ENCODE peak calls at places on chromosomes 6 and 20, in four cellular contexts. B, O, K and F are unnamed samples.

GRCh38 chr6:30647802-30648460 is 998 bp downstream of the C6orf136 start:
- DNase-seq in B (no peak), O (no peak), K (no peak), F (peak; percentile 66)

GRCh38 chr6:101397199-101397598 is 3.7 kb downstream of the GRIK2 start:
- DNase-seq in B (no peak), O (peak; percentile 70), K (peak; percentile 30), F (no peak)

GRCh38 chr6:431986-432385 is 40.4 kb downstream of the IRF4 start:
- DNase-seq in B (no peak), O (no peak), K (no peak), F (no peak)

GRCh38 chr6:14431375-14432330 is 314.1 kb downstream of the CD83 start:
- DNase-seq in B (no peak), O (no peak), K (no peak), F (no peak)

GRCh38 chr20:35561671-35562070 is 19.8 kb downstream of the ERGIC3 start:
- DNase-seq in B (no peak), O (no peak), K (no peak), F (no peak)

GRCh38 chr6:101110814-101111213 is 229.7 kb upstream of the ASCC3 start:
- DNase-seq in B (no peak), O (peak; percentile 2), K (no peak), F (no peak)

GRCh38 chr6:67538032-67538431 is 1097.0 kb upstream of the ADGRB3 start:
- DNase-seq in B (no peak), O (no peak), K (no peak), F (no peak)

GRCh38 chr6:151624071-151624470 is 130.3 kb downstream of the CCDC170 start:
- DNase-seq in B (no peak), O (no peak), K (no peak), F (no peak)

GRCh38 chr6:168163096-168163731 is 84.2 kb upstream of the FRMD1 start:
- DNase-seq in B (peak; percentile 64), O (peak; percentile 7), K (no peak), F (no peak)

GRCh38 chr6:150297327-150298028 is 71.3 kb upstream of the IYD start:
- DNase-seq in B (no peak), O (no peak), K (peak; percentile 13), F (no peak)

GRCh38 chr20:57289401-57290177 is 23.1 kb upstream of the BMP7 start:
- DNase-seq in B (no peak), O (peak; percentile 9), K (no peak), F (no peak)

GRCh38 chr6:79949235-79949634 is 1.9 kb upstream of the ELOVL4 start:
- DNase-seq in B (no peak), O (peak; percentile 75), K (peak; percentile 85), F (peak; percentile 11)

GRCh38 chr20:11581271-11581670 is 336.4 kb upstream of the BTBD3 start:
- DNase-seq in B (no peak), O (no peak), K (peak; percentile 55), F (no peak)

GRCh38 chr6:117459447-117459944 is 23.0 kb upstream of the DCBLD1 start:
- DNase-seq in B (no peak), O (no peak), K (no peak), F (no peak)

GRCh38 chr6:124823240-124824105 is 138.8 kb upstream of the RNF217 start:
- DNase-seq in B (no peak), O (peak; percentile 11), K (no peak), F (no peak)

GRCh38 chr20:49877254-49877990 is 37.9 kb downstream of the SPATA2 start:
- DNase-seq in B (no peak), O (no peak), K (no peak), F (no peak)

GRCh38 chr6:84065718-84066290 is 32.2 kb downstream of the MRAP2 start:
- DNase-seq in B (no peak), O (peak; percentile 5), K (no peak), F (no peak)

GRCh38 chr20:16368645-16369292 is 204.5 kb downstream of the KIF16B start:
- DNase-seq in B (no peak), O (peak; percentile 78), K (peak; percentile 69), F (peak; percentile 72)

GRCh38 chr6:88702956-88703556 is 260.4 kb downstream of the RNGTT start:
- DNase-seq in B (no peak), O (no peak), K (no peak), F (no peak)

GRCh38 chr6:90940812-90941481 is 354.1 kb upstream of the MAP3K7 start:
- DNase-seq in B (no peak), O (peak; percentile 66), K (peak; percentile 57), F (no peak)

GRCh38 chr6:167779123-167779992 is 47.4 kb upstream of the AFDN start:
- DNase-seq in B (no peak), O (no peak), K (no peak), F (no peak)

GRCh38 chr20:54086444-54087134 is 16.2 kb upstream of the BCAS1 start:
- DNase-seq in B (no peak), O (peak; percentile 57), K (no peak), F (no peak)

GRCh38 chr6:82033631-82034211 is 213.8 kb downstream of the IBTK start:
- DNase-seq in B (no peak), O (peak; percentile 20), K (no peak), F (peak; percentile 18)

GRCh38 chr6:12717356-12717755 is 789 bp downstream of the PHACTR1 start:
- DNase-seq in B (no peak), O (no peak), K (no peak), F (no peak)

GRCh38 chr6:49550413-49551125 is at the start of gene C6orf141:
- DNase-seq in B (peak; percentile 76), O (no peak), K (peak; percentile 65), F (no peak)

GRCh38 chr6:82376636-82377035 is 13.0 kb downstream of the TPBG start:
- DNase-seq in B (no peak), O (no peak), K (no peak), F (no peak)

GRCh38 chr20:62808211-62808865 is 3.7 kb downstream of the OGFR start:
- DNase-seq in B (peak; percentile 72), O (peak; percentile 48), K (peak; percentile 65), F (peak; percentile 56)

GRCh38 chr6:49556429-49556837 is 6.0 kb downstream of the C6orf141 start:
- DNase-seq in B (no peak), O (peak; percentile 9), K (peak; percentile 87), F (no peak)

GRCh38 chr6:106377061-106377540 is 16.6 kb downstream of the CRYBG1 start:
- DNase-seq in B (no peak), O (peak; percentile 34), K (no peak), F (no peak)

GRCh38 chr6:170372380-170373325 is 66.1 kb downstream of the FAM120B start:
- DNase-seq in B (no peak), O (no peak), K (no peak), F (peak; percentile 25)

GRCh38 chr6:235763-236360 is 56.4 kb upstream of the DUSP22 start:
- DNase-seq in B (no peak), O (peak; percentile 61), K (no peak), F (no peak)

GRCh38 chr6:47165918-47166317 is 123.8 kb upstream of the ADGRF1 start:
- DNase-seq in B (no peak), O (peak; percentile 59), K (no peak), F (no peak)

GRCh38 chr20:25300496-25301170 is 52.7 kb downstream of the PYGB start:
- DNase-seq in B (no peak), O (peak; percentile 42), K (no peak), F (no peak)

GRCh38 chr6:167828325-167828956 is 1.7 kb downstream of the AFDN start:
- DNase-seq in B (no peak), O (no peak), K (no peak), F (no peak)

GRCh38 chr6:85469276-85470022 is 19.6 kb downstream of the NT5E start:
- DNase-seq in B (no peak), O (no peak), K (no peak), F (no peak)

GRCh38 chr6:8013763-8014162 is 50.4 kb downstream of the BLOC1S5 start:
- DNase-seq in B (no peak), O (no peak), K (no peak), F (no peak)

GRCh38 chr6:3977875-3978711 is 100.8 kb downstream of the FAM217A start:
- DNase-seq in B (no peak), O (peak; percentile 96), K (peak; percentile 86), F (peak; percentile 19)

GRCh38 chr6:34248198-34248726 is 544 bp downstream of the SMIM29 start:
- DNase-seq in B (peak; percentile 85), O (peak; percentile 18), K (peak; percentile 43), F (peak; percentile 70)

GRCh38 chr20:22546344-22546743 is 38.0 kb downstream of the FOXA2 start:
- DNase-seq in B (no peak), O (no peak), K (no peak), F (no peak)
- TF ChIP-seq CTCF in B (no peak), O (no peak), K (no peak), F (no peak)

DNA sequence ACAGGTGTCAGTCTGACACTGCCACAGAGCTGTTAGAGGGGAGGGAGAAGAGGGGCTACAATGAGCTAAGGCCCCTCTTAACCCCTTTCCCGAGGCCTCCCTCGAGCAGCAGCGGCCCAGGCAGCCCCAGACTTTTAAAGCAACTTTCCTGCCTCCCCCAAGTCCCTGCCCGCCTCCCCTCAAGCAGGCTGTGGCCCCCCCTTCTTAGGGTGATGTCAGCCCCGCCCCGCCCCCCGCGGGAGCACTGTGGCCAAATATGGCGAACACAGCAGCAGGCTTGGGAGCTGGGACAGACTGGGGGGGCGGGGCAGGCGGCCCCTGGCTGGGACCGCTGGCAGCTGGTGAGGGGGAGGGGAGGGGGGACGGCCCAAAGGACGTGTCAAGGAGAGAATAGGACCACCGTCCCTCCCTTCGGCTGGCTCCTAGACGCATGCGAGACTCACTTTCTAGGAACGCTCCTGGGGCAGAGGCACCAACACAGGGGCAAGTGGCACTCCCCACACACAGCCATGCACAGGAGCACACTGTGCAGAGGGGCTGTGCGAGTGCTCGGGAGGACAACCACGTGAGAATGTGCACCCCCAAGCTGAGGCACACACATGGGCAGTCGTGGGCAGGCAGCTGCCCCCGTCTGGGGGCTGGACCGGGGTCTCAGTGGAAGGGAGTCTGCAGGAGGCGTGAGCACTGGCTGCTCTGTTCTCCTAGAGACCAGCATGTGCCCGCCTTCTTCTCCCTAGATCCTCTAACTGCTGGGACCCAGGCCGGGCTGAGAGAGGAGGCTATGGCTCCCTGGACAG is 6.7 kb downstream of the TEAD3 start:
- DNase-seq in B (no peak), O (peak; percentile 81), K (no peak), F (peak; percentile 63)
- TF ChIP-seq POLR2A in B (no peak), O (peak; percentile 24), K (no peak), F (no peak)

DNA sequence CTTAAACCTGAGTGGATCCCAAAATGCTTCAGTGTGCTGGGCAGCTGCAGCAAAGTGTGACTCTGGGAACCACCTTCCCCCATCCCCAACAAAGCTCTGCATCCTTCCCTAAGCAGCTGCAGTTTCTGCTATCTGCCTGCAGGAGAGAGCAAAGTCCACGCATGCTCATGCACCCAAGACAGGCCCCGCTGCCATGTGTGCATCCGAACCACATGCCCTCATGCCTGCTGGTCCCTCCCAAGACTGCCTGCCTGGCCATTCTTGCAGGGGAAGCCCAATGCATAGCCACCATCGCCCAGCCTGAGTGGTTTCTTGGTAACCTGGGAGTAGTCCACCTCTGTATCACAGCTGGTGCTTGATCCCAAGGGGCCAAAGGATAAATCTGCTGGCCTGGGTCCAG is 94.3 kb upstream of the OLIG3 start:
- DNase-seq in B (no peak), O (no peak), K (no peak), F (no peak)
- TF ChIP-seq CTCF in B (no peak), O (no peak), K (no peak), F (no peak)

GRCh38 chr6:43972915-43973304 is 154.3 kb downstream of the MRPL14 start:
- DNase-seq in B (peak; percentile 77), O (peak; percentile 95), K (no peak), F (peak; percentile 76)

GRCh38 chr6:43971776-43972126 is 155.5 kb downstream of the MRPL14 start:
- DNase-seq in B (no peak), O (no peak), K (no peak), F (no peak)

GRCh38 chr6:43973351-43973750 is 153.9 kb downstream of the MRPL14 start:
- DNase-seq in B (no peak), O (no peak), K (no peak), F (no peak)

GRCh38 chr6:43970913-43971775 is 156.1 kb downstream of the MRPL14 start:
- DNase-seq in B (peak; percentile 81), O (peak; percentile 46), K (no peak), F (peak; percentile 67)

GRCh38 chr6:43972179-43972914 is 154.9 kb downstream of the MRPL14 start:
- DNase-seq in B (no peak), O (no peak), K (no peak), F (no peak)
- TF ChIP-seq POLR2A in B (no peak), O (no peak), K (no peak), F (no peak)